ENCODE peak calls at places on chromosomes 6 and 20, in five cellular contexts. A is dorsolateral prefrontal cortex; B is GM23248; C is NCI-H2081; P is CD8-positive, alpha-beta T cell. J is an unnamed sample.

GRCh38 chr6:116385462-116385807 is 14.7 kb downstream of the DSE start:
- DNase-seq in A (no peak), B (peak), C (no peak), P (no peak), J (peak)

GRCh38 chr6:150312395-150312794 is 56.4 kb upstream of the IYD start:
- DNase-seq in A (no peak), B (no peak), C (no peak), P (no peak), J (no peak)

GRCh38 chr6:136401749-136402148 is 112.1 kb upstream of the BCLAF1 start:
- DNase-seq in A (no peak), B (peak), C (no peak), P (no peak), J (peak)

GRCh38 chr6:65116326-65116725 is 590.7 kb downstream of the EYS start:
- DNase-seq in A (no peak), B (no peak), C (peak), P (no peak), J (no peak)

GRCh38 chr20:43690943-43691598 is 24.2 kb downstream of the MYBL2 start:
- DNase-seq in A (no peak), B (no peak), C (no peak), P (no peak), J (no peak)

GRCh38 chr20:45892049-45892816 is 1.1 kb downstream of the CTSA start:
- DNase-seq in A (no peak), B (peak), C (no peak), P (no peak), J (peak)

GRCh38 chr6:137363805-137364138 is 130.4 kb downstream of the OLIG3 start:
- DNase-seq in A (no peak), B (peak), C (no peak), P (no peak), J (peak)

GRCh38 chr6:90293319-90293937 is 3.2 kb downstream of the BACH2 start:
- DNase-seq in A (no peak), B (no peak), C (no peak), P (no peak), J (no peak)

GRCh38 chr6:16730720-16731502 is 30.3 kb downstream of the ATXN1 start:
- DNase-seq in A (no peak), B (no peak), C (no peak), P (no peak), J (no peak)

GRCh38 chr6:79506251-79506650 is 31.0 kb downstream of the LCA5 start:
- DNase-seq in A (no peak), B (peak), C (no peak), P (no peak), J (no peak)

GRCh38 chr6:27545271-27546046 is 72.6 kb upstream of the ZNF184 start:
- DNase-seq in A (no peak), B (peak), C (peak), P (no peak), J (peak)

GRCh38 chr6:36625161-36625919 is 31.2 kb downstream of the SRSF3 start:
- DNase-seq in A (peak), B (peak), C (peak), P (no peak), J (peak)

GRCh38 chr20:4135385-4136077 is 120.2 kb upstream of the RNF24 start:
- DNase-seq in A (peak), B (peak), C (no peak), P (no peak), J (peak)